ENCODE peak calls at places on chromosomes 16 and 17, in eight cellular contexts. O is DND-41, B is PC-3, U is H9, H is neural progenitor cell, K is GM23248, X is ascending aorta, R is stomach. S is an unnamed sample.

GRCh38 chr17:72173475-72174116 is 52.8 kb downstream of the SOX9 start:
- DNase-seq in O (no peak), B (no peak), U (no peak), H (no peak), K (no peak), X (no peak), R (no peak), S (no peak)

GRCh38 chr16:49463529-49463928 is 89.9 kb downstream of the C16orf78 start:
- DNase-seq in O (peak; percentile 98), B (no peak), U (peak; percentile 26), H (peak; percentile 71), K (no peak), X (no peak), R (peak; percentile 44), S (no peak)

GRCh38 chr16:88531346-88531745 is 38.9 kb upstream of the ZC3H18 start:
- DNase-seq in O (no peak), B (no peak), U (no peak), H (no peak), K (no peak), X (no peak), R (no peak), S (no peak)

GRCh38 chr16:66004706-66005105 is 361.8 kb upstream of the CDH5 start:
- DNase-seq in O (no peak), B (no peak), U (no peak), H (no peak), K (peak; percentile 41), X (no peak), R (no peak), S (no peak)

GRCh38 chr17:82914375-82914774 is 74.6 kb upstream of the ZNF750 start:
- DNase-seq in O (no peak), B (peak; percentile 26), U (no peak), H (no peak), K (peak; percentile 58), X (no peak), R (peak; percentile 59), S (no peak)

GRCh38 chr16:57721765-57722499 is 13.6 kb upstream of the KATNB1 start:
- DNase-seq in O (no peak), B (no peak), U (no peak), H (no peak), K (no peak), X (no peak), R (no peak), S (peak; percentile 44)

GRCh38 chr16:27596411-27596810 is 46.5 kb downstream of the KATNIP start:
- DNase-seq in O (no peak), B (no peak), U (no peak), H (no peak), K (no peak), X (no peak), R (no peak), S (no peak)

GRCh38 chr17:38727661-38728220 is 2.4 kb upstream of the CISD3 start:
- DNase-seq in O (peak; percentile 63), B (no peak), U (no peak), H (no peak), K (peak; percentile 40), X (no peak), R (no peak), S (no peak)

GRCh38 chr17:40548491-40548981 is 16.7 kb downstream of the CCR7 start:
- DNase-seq in O (peak; percentile 10), B (no peak), U (peak; percentile 25), H (no peak), K (no peak), X (no peak), R (peak; percentile 9), S (no peak)

GRCh38 chr17:81453712-81454111 is 58.5 kb downstream of the BAHCC1 start:
- DNase-seq in O (peak; percentile 51), B (no peak), U (no peak), H (no peak), K (no peak), X (no peak), R (no peak), S (no peak)

GRCh38 chr17:2723505-2723996 is 12.0 kb upstream of the CLUH start:
- DNase-seq in O (no peak), B (peak; percentile 32), U (peak; percentile 92), H (peak; percentile 61), K (no peak), X (no peak), R (no peak), S (no peak)

GRCh38 chr16:9647981-9648701 is 534.1 kb downstream of the GRIN2A start:
- DNase-seq in O (no peak), B (peak; percentile 43), U (no peak), H (peak; percentile 63), K (peak; percentile 50), X (no peak), R (no peak), S (peak; percentile 33)

GRCh38 chr17:78137392-78138203 is 7.0 kb downstream of the TMC8 start:
- DNase-seq in O (peak; percentile 61), B (no peak), U (peak; percentile 81), H (no peak), K (no peak), X (no peak), R (no peak), S (peak; percentile 60)

DNA sequence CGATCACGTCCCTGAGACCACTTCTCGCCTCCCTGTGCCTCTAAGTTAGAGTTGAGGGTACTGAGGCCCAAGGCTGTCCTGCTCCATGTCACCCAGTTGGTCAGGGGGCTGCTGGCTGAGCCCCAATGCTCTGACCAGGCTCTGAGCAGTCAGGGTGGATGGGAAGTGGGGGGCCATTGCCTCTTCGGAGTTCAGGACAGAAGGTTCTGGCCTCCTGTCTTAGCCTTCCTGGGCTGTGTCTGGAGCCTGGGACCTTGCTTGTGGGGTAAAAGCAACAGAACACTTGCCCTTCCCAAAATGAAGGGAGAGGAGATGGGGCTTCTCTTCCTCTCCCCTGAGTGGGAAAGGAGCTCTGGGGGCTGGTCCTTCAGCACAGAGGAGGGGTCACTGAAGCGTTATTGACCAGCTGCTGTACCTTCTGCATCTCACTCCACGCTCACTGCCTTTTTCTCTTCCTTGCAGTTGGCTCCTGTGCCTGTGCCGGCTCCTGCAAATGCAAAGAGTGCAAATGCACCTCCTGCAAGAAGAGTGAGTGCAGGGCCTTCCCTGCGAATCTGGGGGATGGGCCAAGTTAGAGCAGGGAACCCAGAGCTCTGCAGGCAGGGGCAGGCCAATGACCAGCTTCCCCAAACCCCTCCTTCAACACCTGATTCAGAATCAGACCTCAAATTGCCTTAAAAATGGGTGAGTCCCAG is 580 bp downstream of the MT1X start:
- DNase-seq in O (peak; percentile 16), B (no peak), U (no peak), H (no peak), K (peak; percentile 28), X (no peak), R (no peak), S (no peak)
- H3K27me3 ChIP-seq in O (no peaks in the 10 kb centered on the region), B (no peaks in the 10 kb centered on the region), U (no peaks in the 10 kb centered on the region), H (peaks cover 68% of the 10 kb centered on the region), K (no peaks in the 10 kb centered on the region), X (no peaks in the 10 kb centered on the region), R (no peaks in the 10 kb centered on the region), S (no peaks in the 10 kb centered on the region)

GRCh38 chr17:47778184-47778635 is 43.4 kb downstream of the OSBPL7 start:
- DNase-seq in O (no peak), B (no peak), U (peak; percentile 46), H (no peak), K (peak; percentile 13), X (no peak), R (no peak), S (no peak)

GRCh38 chr17:47776330-47777197 is 43.5 kb downstream of the TBX21 start:
- DNase-seq in O (peak; percentile 39), B (peak; percentile 75), U (peak; percentile 46), H (peak; percentile 40), K (peak; percentile 66), X (no peak), R (no peak), S (peak; percentile 81)

DNA sequence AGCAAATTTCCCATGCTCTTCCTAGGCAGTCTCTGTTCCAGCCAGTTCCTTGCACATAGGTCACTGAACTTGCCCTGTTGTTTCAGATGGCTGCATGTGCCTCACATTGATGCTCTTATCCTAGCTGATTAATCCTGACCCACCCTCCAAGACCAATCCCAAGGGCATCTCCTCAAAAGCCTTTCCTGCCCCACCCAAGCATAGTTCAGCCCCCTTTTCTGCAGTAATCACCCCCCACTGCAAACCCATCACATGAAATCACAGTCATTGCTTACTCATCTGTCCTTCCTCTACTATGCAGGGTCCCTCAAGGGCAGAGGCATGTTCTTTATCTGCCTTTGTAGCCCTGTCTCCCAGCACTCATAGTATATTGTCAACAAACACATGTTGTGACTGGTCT is 42.1 kb downstream of the TBX21 start:
- DNase-seq in O (no peak), B (no peak), U (no peak), H (no peak), K (no peak), X (no peak), R (no peak), S (no peak)
- H3K27me3 ChIP-seq in O (no peaks in the 10 kb centered on the region), B (peaks cover 34% of the 10 kb centered on the region), U (peaks cover 2% of the 10 kb centered on the region), H (peaks cover 39% of the 10 kb centered on the region), K (peaks cover 48% of the 10 kb centered on the region), X (peaks cover 10% of the 10 kb centered on the region), R (no peaks in the 10 kb centered on the region), S (peaks cover 61% of the 10 kb centered on the region)

GRCh38 chr16:2054543-2055245 is 6.9 kb downstream of the TSC2 start:
- DNase-seq in O (no peak), B (no peak), U (no peak), H (no peak), K (no peak), X (no peak), R (peak; percentile 93), S (no peak)

GRCh38 chr16:2056077-2056476 is 8.3 kb downstream of the TSC2 start:
- DNase-seq in O (no peak), B (peak; percentile 15), U (no peak), H (no peak), K (no peak), X (no peak), R (no peak), S (no peak)

GRCh38 chr16:2058901-2059300 is 11.1 kb downstream of the TSC2 start:
- DNase-seq in O (no peak), B (no peak), U (no peak), H (peak; percentile 57), K (no peak), X (no peak), R (no peak), S (no peak)

GRCh38 chr16:2057438-2057837 is 9.7 kb downstream of the TSC2 start:
- DNase-seq in O (no peak), B (no peak), U (no peak), H (no peak), K (no peak), X (no peak), R (no peak), S (no peak)

DNA sequence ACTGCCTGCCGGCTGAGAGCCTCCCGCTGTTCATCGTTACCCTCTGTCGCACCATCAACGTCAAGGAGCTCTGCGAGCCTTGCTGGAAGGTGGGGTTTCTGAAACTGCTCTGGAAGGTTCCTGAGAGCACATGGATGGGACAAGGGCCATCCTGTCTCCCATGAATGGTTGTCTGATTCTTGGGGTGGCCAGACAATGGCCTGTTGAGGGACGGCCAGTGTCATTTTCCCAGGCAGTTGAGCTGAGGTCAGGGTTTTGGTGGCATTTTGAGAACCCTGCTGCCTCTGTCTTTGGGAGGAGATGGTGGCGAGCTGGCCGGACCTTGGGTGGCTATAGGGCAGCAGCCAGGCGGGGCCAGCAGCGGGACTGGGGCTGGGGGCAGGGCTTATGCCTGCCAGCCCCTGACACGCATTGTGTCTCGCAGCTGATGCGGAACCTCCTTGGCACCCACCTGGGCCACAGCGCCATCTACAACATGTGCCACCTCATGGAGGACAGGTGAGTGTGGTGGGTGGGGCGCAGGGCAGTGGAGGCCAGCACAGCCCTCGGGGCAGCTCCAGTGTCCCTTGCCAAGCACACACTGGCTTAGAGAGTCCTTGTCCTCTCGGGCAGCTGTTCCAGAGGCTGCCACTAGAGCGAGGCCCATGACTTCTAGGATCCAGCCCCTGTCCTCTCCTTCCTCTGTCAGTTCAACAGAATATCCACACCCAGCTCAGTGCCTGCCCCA is 9.1 kb downstream of the TSC2 start:
- DNase-seq in O (no peak), B (no peak), U (no peak), H (peak; percentile 59), K (no peak), X (no peak), R (no peak), S (no peak)
- H3K27me3 ChIP-seq in O (no peaks in the 10 kb centered on the region), B (no peaks in the 10 kb centered on the region), U (no peaks in the 10 kb centered on the region), H (no peaks in the 10 kb centered on the region), K (no peaks in the 10 kb centered on the region), X (no peaks in the 10 kb centered on the region), R (no peaks in the 10 kb centered on the region), S (no peaks in the 10 kb centered on the region)

GRCh38 chr17:36072431-36073121 is 8.5 kb downstream of the CCL18 start:
- DNase-seq in O (peak; percentile 40), B (peak; percentile 30), U (peak; percentile 89), H (peak; percentile 86), K (peak; percentile 55), X (no peak), R (peak; percentile 62), S (peak; percentile 62)
- H3K27me3 ChIP-seq in O (no peaks in the 10 kb centered on the region), B (peaks cover 10% of the 10 kb centered on the region), U (no peaks in the 10 kb centered on the region), H (no peaks in the 10 kb centered on the region), K (no peaks in the 10 kb centered on the region), X (no peaks in the 10 kb centered on the region), R (no peaks in the 10 kb centered on the region), S (no peaks in the 10 kb centered on the region)